ENCODE peak calls at places on chromosomes 12 and 14, in nine cellular contexts. K, H, Z, S, X, P, O, C and L are unnamed samples.

GRCh38 chr12:91406920-91407341 is 224.3 kb upstream of the DCN start:
- DNase-seq in K (peak; percentile 32), S (no peak), H (no peak), Z (peak; percentile 100), P (no peak), X (no peak), O (peak; percentile 25), C (no peak), L (no peak)

GRCh38 chr12:113678222-113678621 is 206.6 kb upstream of the LHX5 start:
- DNase-seq in P (no peak), O (peak; percentile 18), C (no peak), H (no peak), K (no peak), S (no peak), X (no peak), Z (peak; percentile 18), L (no peak)

GRCh38 chr12:92419201-92419600 is 273.6 kb upstream of the BTG1 start:
- DNase-seq in X (no peak), H (no peak), S (no peak), Z (peak; percentile 35), C (no peak), P (no peak), K (no peak), O (no peak), L (no peak)

GRCh38 chr12:26991826-26992225 is 22.4 kb downstream of the TM7SF3 start:
- DNase-seq in C (no peak), K (no peak), S (no peak), X (no peak), O (no peak), H (no peak), Z (no peak), P (no peak), L (no peak)

GRCh38 chr14:103711516-103712431 is 3.5 kb downstream of the XRCC3 start:
- DNase-seq in K (no peak), Z (peak; percentile 86), X (no peak), O (peak; percentile 41), C (no peak), P (peak; percentile 79), S (peak; percentile 89), H (no peak), L (no peak)

GRCh38 chr12:98745578-98746391 is 100.7 kb downstream of the APAF1 start:
- DNase-seq in C (peak; percentile 36), P (no peak), Z (no peak), O (peak; percentile 53), S (no peak), K (no peak), H (peak; percentile 48), X (no peak), L (no peak)

GRCh38 chr14:62777510-62777909 is 267.7 kb downstream of the KCNH5 start:
- DNase-seq in K (no peak), O (no peak), H (no peak), S (no peak), P (no peak), Z (no peak), X (no peak), C (no peak), L (no peak)

GRCh38 chr14:99199854-99200653 is 71.9 kb downstream of the BCL11B start:
- DNase-seq in S (no peak), H (no peak), O (peak; percentile 8), C (no peak), P (no peak), Z (no peak), X (no peak), K (no peak), L (no peak)

GRCh38 chr12:66269757-66270383 is 32.4 kb upstream of the HELB start:
- DNase-seq in X (peak; percentile 13), C (peak; percentile 59), S (no peak), O (peak; percentile 79), K (peak; percentile 44), Z (peak; percentile 48), P (no peak), H (peak; percentile 45), L (no peak)

GRCh38 chr12:103462675-103463074 is 33.1 kb downstream of the C12orf42 start:
- DNase-seq in C (no peak), S (no peak), Z (no peak), K (no peak), P (no peak), H (no peak), X (no peak), O (no peak), L (no peak)

GRCh38 chr12:32897688-32898573 is 1.4 kb upstream of the PKP2 start:
- DNase-seq in O (no peak), X (no peak), K (no peak), C (no peak), Z (no peak), S (no peak), H (no peak), P (no peak), L (no peak)

DNA sequence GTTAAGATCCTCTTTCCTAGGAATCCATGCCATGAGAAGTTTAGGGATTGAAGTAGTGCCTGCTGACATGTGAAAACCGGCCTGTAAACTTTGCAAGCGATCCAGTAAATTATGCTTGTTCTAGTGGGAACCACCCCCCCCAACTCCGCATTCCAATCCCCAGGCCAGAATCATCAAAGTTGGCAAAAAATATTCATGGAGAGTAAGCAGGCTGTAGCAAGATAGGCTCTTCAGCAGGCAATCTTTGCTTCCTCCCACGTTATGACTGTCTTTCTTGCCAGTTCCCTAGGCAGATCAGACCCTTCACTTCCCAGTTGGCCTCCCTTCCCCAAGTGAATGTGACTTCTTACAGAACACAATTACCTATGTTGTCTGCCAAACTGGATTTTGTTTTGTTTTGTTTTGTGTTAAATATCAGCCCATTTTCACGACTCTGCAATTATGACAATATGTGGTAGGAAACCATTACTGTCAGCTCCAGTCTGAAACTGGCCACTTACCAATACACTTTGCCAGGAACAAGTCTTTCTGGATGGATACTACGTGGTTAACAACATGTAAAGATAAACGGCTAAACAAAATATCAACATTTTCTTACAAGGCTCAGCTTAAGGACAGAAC is 1.1 kb upstream of the PTGER2 start:
- DNase-seq in C (no peak), K (peak; percentile 30), S (no peak), H (no peak), O (peak; percentile 35), X (no peak), Z (no peak), P (no peak), L (no peak)
- H3K4me3 ChIP-seq in C (peak overlapping the region; percentile 87), K (no peak overlapping the region), S (peak overlapping the region; percentile 56), H (no peak overlapping the region), O (peak overlapping the region; percentile 77), X (peak overlapping the region; percentile 85), Z (no peak overlapping the region), P (peak overlapping the region; percentile 62), L (no peak overlapping the region)

GRCh38 chr14:95256011-95256775 is 63.5 kb downstream of the CLMN start:
- DNase-seq in C (no peak), H (no peak), Z (no peak), P (no peak), K (no peak), O (peak; percentile 22), S (no peak), X (no peak), L (no peak)
- H3K4me1 ChIP-seq in C (no peaks in the 10 kb centered on the region), H (peaks cover 3% of the 10 kb centered on the region), Z (peaks cover 31% of the 10 kb centered on the region), P (peaks cover 9% of the 10 kb centered on the region), K (peaks cover 24% of the 10 kb centered on the region), O (peaks cover 11% of the 10 kb centered on the region), S (no peaks in the 10 kb centered on the region), X (no peaks in the 10 kb centered on the region), L (no peaks in the 10 kb centered on the region)

GRCh38 chr12:102110782-102111181 is 9.1 kb downstream of the NUP37 start:
- DNase-seq in X (no peak), K (no peak), H (no peak), P (no peak), S (no peak), Z (no peak), O (no peak), C (no peak), L (no peak)
- H3K36me3 ChIP-seq in X (peaks cover 9% of the 10 kb centered on the region), K (peaks cover 23% of the 10 kb centered on the region), H (peaks cover 61% of the 10 kb centered on the region), P (peaks cover 41% of the 10 kb centered on the region), S (peaks cover 51% of the 10 kb centered on the region), Z (peaks cover 33% of the 10 kb centered on the region), O (peaks cover 30% of the 10 kb centered on the region), C (peaks cover 51% of the 10 kb centered on the region), L (peaks cover 4% of the 10 kb centered on the region)

GRCh38 chr14:104798300-104799238 is 2.3 kb upstream of the ZBTB42 start:
- DNase-seq in C (no peak), Z (no peak), X (no peak), K (no peak), P (no peak), O (no peak), S (no peak), H (no peak), L (no peak)
- H3K4me3 ChIP-seq in C (no peak overlapping the region), Z (no peak overlapping the region), X (no peak overlapping the region), K (no peak overlapping the region), P (no peak overlapping the region), O (no peak overlapping the region), S (no peak overlapping the region), H (no peak overlapping the region), L (no peak overlapping the region)

GRCh38 chr14:24813819-24814259 is 179.8 kb upstream of the GZMB start:
- DNase-seq in O (no peak), X (no peak), S (no peak), K (no peak), C (no peak), Z (no peak), H (no peak), P (no peak), L (no peak)
- H3K4me1 ChIP-seq in O (peaks cover 7% of the 10 kb centered on the region), X (no peaks in the 10 kb centered on the region), S (no peaks in the 10 kb centered on the region), K (peaks cover 5% of the 10 kb centered on the region), C (no peaks in the 10 kb centered on the region), Z (no peaks in the 10 kb centered on the region), H (no peaks in the 10 kb centered on the region), P (no peaks in the 10 kb centered on the region), L (no peaks in the 10 kb centered on the region)

DNA sequence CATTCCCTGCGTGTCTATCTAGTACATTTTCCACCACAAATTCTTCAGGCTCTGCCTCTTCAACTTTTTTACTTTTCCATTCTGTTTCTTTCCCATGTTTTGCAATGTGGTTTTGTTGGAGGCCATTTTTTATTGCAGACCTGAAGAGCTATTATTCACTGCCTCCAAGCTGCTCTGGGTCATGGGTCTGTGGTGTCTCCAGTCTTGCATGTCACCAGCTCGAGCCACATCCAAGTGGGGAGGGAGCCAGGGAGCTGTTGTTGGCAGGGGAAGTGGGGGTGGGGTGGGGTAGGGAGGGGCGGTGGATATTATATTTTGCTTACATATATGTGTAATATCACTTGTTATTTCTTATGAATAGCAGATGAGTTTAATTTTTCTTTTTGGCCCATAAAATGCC is 69.1 kb downstream of the VEZT start:
- DNase-seq in C (no peak), S (no peak), X (no peak), Z (no peak), K (peak; percentile 26), P (no peak), O (no peak), H (no peak), L (no peak)
- H3K36me3 ChIP-seq in C (peaks cover 48% of the 10 kb centered on the region), S (peaks cover 67% of the 10 kb centered on the region), X (no peaks in the 10 kb centered on the region), Z (peaks cover 31% of the 10 kb centered on the region), K (peaks cover 21% of the 10 kb centered on the region), P (peaks cover 73% of the 10 kb centered on the region), O (peaks cover 28% of the 10 kb centered on the region), H (peaks cover 77% of the 10 kb centered on the region), L (peaks cover 62% of the 10 kb centered on the region)